ENCODE peak calls at places on chromosomes 11 and 22, in nine cellular contexts. T is ovary; N is Peyer's patch; Q is A549; P is bronchial epithelial cell; S is CD8-positive, alpha-beta T cell; H is cardiac fibroblast; J is mammary epithelial cell; A is left ventricle myocardium inferior. F is an unnamed sample.

GRCh38 chr22:25563757-25564319 is 637 bp upstream of the GRK3 start:
- DNase-seq in Q (no peak), N (no peak), T (no peak), H (no peak), J (peak), P (peak), A (no peak), S (no peak), F (no peak)

GRCh38 chr22:39311592-39312400 is 7.6 kb downstream of the RPL3 start:
- DNase-seq in A (no peak), P (no peak), Q (no peak), T (no peak), J (no peak), S (no peak), H (peak), N (peak), F (no peak)

GRCh38 chr11:57434640-57435546 is 8.0 kb upstream of the SLC43A3 start:
- DNase-seq in N (no peak), Q (peak), H (peak), A (no peak), P (peak), T (no peak), J (peak), S (no peak), F (peak)

GRCh38 chr11:101907826-101908225 is 7.0 kb upstream of the CEP126 start:
- DNase-seq in P (no peak), T (no peak), A (no peak), H (peak), N (no peak), Q (no peak), S (no peak), J (no peak), F (no peak)

GRCh38 chr11:111540114-111540920 is at the start of gene LAYN:
- DNase-seq in P (no peak), J (no peak), T (peak), H (no peak), N (peak), Q (no peak), A (peak), S (peak), F (peak)

GRCh38 chr11:119912214-119912613 is 183.2 kb upstream of the NECTIN1 start:
- DNase-seq in Q (no peak), H (no peak), J (no peak), A (no peak), T (no peak), S (no peak), P (no peak), N (no peak), F (no peak)

GRCh38 chr11:1237128-1237580 is 14.3 kb downstream of the MUC5B start:
- DNase-seq in J (no peak), P (no peak), A (no peak), N (no peak), T (no peak), S (no peak), Q (no peak), H (no peak), F (no peak)

GRCh38 chr11:12186683-12187082 is 76.3 kb downstream of the MICAL2 start:
- DNase-seq in S (no peak), P (no peak), H (no peak), N (no peak), T (no peak), J (no peak), A (no peak), Q (no peak), F (no peak)

GRCh38 chr11:103888541-103888951 is 147.9 kb upstream of the DDI1 start:
- DNase-seq in H (no peak), P (peak), J (peak), T (no peak), A (no peak), S (no peak), N (no peak), Q (peak), F (no peak)

GRCh38 chr11:126345759-126346585 is 9.5 kb upstream of the ST3GAL4 start:
- DNase-seq in H (peak), Q (no peak), T (peak), J (no peak), A (no peak), P (peak), N (peak), S (no peak), F (peak)

GRCh38 chr22:29782061-29782845 is 15.1 kb downstream of the UQCR10 start:
- DNase-seq in N (peak), H (peak), Q (no peak), J (peak), P (peak), T (no peak), S (no peak), A (peak), F (no peak)

GRCh38 chr11:13120691-13121090 is 111.6 kb downstream of the RASSF10 start:
- DNase-seq in H (peak), S (no peak), J (peak), A (no peak), P (peak), T (no peak), Q (no peak), N (no peak), F (peak)

GRCh38 chr11:68724293-68724692 is 27.0 kb downstream of the TESMIN start:
- DNase-seq in A (no peak), Q (no peak), T (no peak), P (no peak), J (no peak), N (no peak), S (no peak), H (no peak), F (no peak)

GRCh38 chr11:78714539-78714938 is 139.9 kb upstream of the NARS2 start:
- DNase-seq in P (no peak), T (no peak), N (no peak), H (no peak), S (no peak), J (no peak), Q (no peak), A (no peak), F (no peak)

GRCh38 chr11:123560001-123560400 is 94.4 kb downstream of the SCN3B start:
- DNase-seq in T (peak), P (peak), S (no peak), A (peak), N (no peak), Q (no peak), H (peak), J (no peak), F (peak)

GRCh38 chr11:67379061-67380058 is 6.0 kb upstream of the CLCF1 start:
- DNase-seq in H (peak), A (no peak), J (peak), T (peak), P (peak), Q (peak), N (no peak), S (no peak), F (peak)

GRCh38 chr22:17890245-17890671 is 116.0 kb upstream of the BID start:
- DNase-seq in P (peak), A (no peak), J (peak), Q (no peak), H (no peak), T (no peak), S (no peak), N (peak), F (no peak)

GRCh38 chr11:67252831-67253239 is 13.4 kb upstream of the GRK2 start:
- DNase-seq in J (peak), N (no peak), A (no peak), S (no peak), Q (peak), P (peak), H (peak), T (no peak), F (peak)

GRCh38 chr11:34468209-34468841 is 29.6 kb downstream of the CAT start:
- DNase-seq in T (no peak), A (no peak), N (no peak), J (peak), Q (peak), S (no peak), P (peak), H (peak), F (peak)

GRCh38 chr11:2825886-2826678 is 59.5 kb downstream of the CDKN1C start:
- DNase-seq in H (peak), P (peak), A (peak), S (no peak), N (no peak), T (peak), Q (no peak), J (peak), F (peak)

GRCh38 chr22:45934659-45935341 is 42.2 kb downstream of the WNT7B start:
- DNase-seq in T (no peak), P (peak), N (no peak), J (peak), A (no peak), S (no peak), H (peak), Q (peak), F (peak)

GRCh38 chr11:86743223-86744118 is 56.9 kb upstream of the PRSS23 start:
- DNase-seq in P (peak), J (peak), N (no peak), T (no peak), A (no peak), Q (peak), H (peak), S (no peak), F (peak)

GRCh38 chr11:61636676-61637075 is 43.5 kb upstream of the DAGLA start:
- DNase-seq in P (no peak), J (no peak), S (no peak), A (no peak), N (no peak), Q (no peak), H (no peak), T (no peak), F (no peak)

GRCh38 chr11:6251120-6251733 is 8.4 kb upstream of the CCKBR start:
- DNase-seq in H (peak), Q (peak), A (peak), J (peak), P (peak), T (peak), S (peak), N (peak), F (peak)

GRCh38 chr11:115577701-115578100 is 73.5 kb upstream of the CADM1 start:
- DNase-seq in P (no peak), T (no peak), J (no peak), S (no peak), A (no peak), Q (no peak), N (no peak), H (no peak), F (no peak)

GRCh38 chr11:86046111-86046510 is 22.8 kb downstream of the PICALM start:
- DNase-seq in H (peak), T (no peak), S (no peak), P (peak), N (no peak), Q (no peak), A (no peak), J (peak), F (peak)

GRCh38 chr11:69912161-69912910 is 93.1 kb upstream of the FGF3 start:
- DNase-seq in T (no peak), Q (no peak), P (no peak), S (no peak), J (no peak), H (no peak), N (peak), A (peak), F (no peak)

GRCh38 chr11:69911310-69912160 is 92.3 kb upstream of the FGF3 start:
- DNase-seq in H (no peak), Q (no peak), P (no peak), T (no peak), A (peak), N (peak), J (no peak), S (no peak), F (no peak)

GRCh38 chr11:69914286-69915150 is 95.3 kb upstream of the FGF3 start:
- DNase-seq in S (no peak), J (peak), Q (no peak), T (no peak), P (peak), A (peak), N (peak), H (no peak), F (no peak)

GRCh38 chr11:69913591-69914285 is 94.5 kb upstream of the FGF3 start:
- DNase-seq in T (no peak), Q (no peak), S (no peak), A (peak), P (no peak), H (no peak), J (no peak), N (peak), F (no peak)

DNA sequence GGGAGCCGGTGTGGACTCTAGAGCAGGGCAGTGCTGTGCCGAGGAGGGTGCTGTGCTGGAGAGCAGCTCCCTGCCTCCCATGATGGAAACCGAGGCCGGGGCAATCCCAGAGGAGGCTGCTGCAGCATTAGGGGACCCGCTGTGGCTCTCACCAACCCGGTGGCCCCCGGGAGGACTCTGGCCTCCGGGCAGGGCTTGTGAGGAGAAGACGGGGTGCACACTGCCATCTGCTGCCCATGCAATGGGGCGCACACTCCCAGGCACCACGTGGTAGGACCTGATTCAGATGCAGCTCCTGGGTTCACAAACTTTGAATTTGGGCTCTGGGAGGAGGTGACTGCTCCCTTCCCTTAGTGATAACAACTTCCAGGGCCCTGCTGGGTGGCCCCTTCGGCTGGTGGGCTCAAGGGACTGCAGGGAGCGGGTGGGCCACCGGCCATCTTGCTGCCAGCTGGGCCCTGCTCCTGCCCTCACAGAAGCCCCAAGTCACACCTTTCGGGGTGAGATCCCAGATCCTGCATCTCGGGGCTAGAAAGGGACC is 93.8 kb upstream of the FGF3 start:
- DNase-seq in N (peak), J (no peak), P (peak), H (no peak), T (no peak), A (no peak), Q (peak), S (no peak), F (peak)
- TF ChIP-seq CTCF in N (peak), J (peak), P (peak), H (no peak), T (no peak), A (peak), Q (peak), S (no peak), F (peak)

GRCh38 chr11:46914363-46914762 is 4.0 kb downstream of the LRP4 start:
- DNase-seq in N (no peak), S (no peak), H (peak), Q (no peak), J (peak), T (no peak), A (peak), P (peak), F (peak)

GRCh38 chr11:46916669-46917108 is 1.7 kb downstream of the LRP4 start:
- DNase-seq in H (peak), N (peak), J (peak), P (peak), Q (peak), S (no peak), A (peak), T (peak), F (peak)

GRCh38 chr11:46914910-46915309 is 3.4 kb downstream of the LRP4 start:
- DNase-seq in P (no peak), H (no peak), T (no peak), N (no peak), Q (no peak), S (no peak), A (no peak), J (no peak), F (no peak)

GRCh38 chr11:46917109-46918086 is 952 bp downstream of the LRP4 start:
- DNase-seq in N (peak), S (no peak), A (no peak), T (no peak), H (no peak), P (no peak), Q (no peak), J (no peak), F (no peak)

GRCh38 chr11:46916251-46916650 is 2.1 kb downstream of the LRP4 start:
- DNase-seq in H (peak), P (no peak), N (no peak), Q (no peak), A (no peak), J (no peak), T (no peak), S (no peak), F (no peak)
- H3K4me3 ChIP-seq in H (peak), P (peak), N (no peak), Q (peak), A (peak), J (peak), T (peak), S (no peak), F (peak)

GRCh38 chr11:75150079-75150478 is 828 bp upstream of the SLCO2B1 start:
- DNase-seq in N (no peak), H (no peak), Q (no peak), J (no peak), S (no peak), A (no peak), P (no peak), T (no peak), F (no peak)

GRCh38 chr11:75152090-75152489 is 1.2 kb downstream of the SLCO2B1 start:
- DNase-seq in Q (no peak), N (no peak), T (no peak), S (no peak), J (no peak), A (no peak), H (no peak), P (no peak), F (no peak)

GRCh38 chr11:75151346-75152047 is 590 bp downstream of the SLCO2B1 start:
- DNase-seq in T (no peak), N (peak), A (no peak), J (no peak), Q (no peak), P (peak), H (no peak), S (no peak), F (no peak)

GRCh38 chr11:75152651-75153553 is 2.0 kb downstream of the SLCO2B1 start:
- DNase-seq in A (no peak), T (no peak), H (no peak), P (no peak), J (no peak), S (no peak), N (no peak), Q (no peak), F (no peak)

GRCh38 chr11:75150879-75151278 is at the start of gene SLCO2B1:
- DNase-seq in J (no peak), T (no peak), A (peak), Q (no peak), P (no peak), H (no peak), N (peak), S (no peak), F (no peak)
- TF ChIP-seq CTCF in J (no peak), T (no peak), A (no peak), Q (no peak), P (no peak), H (no peak), N (no peak), S (no peak), F (no peak)

GRCh38 chr22:49310354-49310753 is 517.3 kb downstream of the BRD1 start:
- DNase-seq in J (no peak), S (no peak), H (no peak), T (no peak), Q (no peak), N (peak), P (no peak), A (no peak), F (no peak)
- H3K4me3 ChIP-seq in J (no peak), S (no peak), H (no peak), T (no peak), Q (no peak), N (no peak), P (no peak), A (no peak), F (no peak)